ENCODE peak calls at places on chromosomes 1 and 21, in seven cellular contexts. G is IMR-90, V is mesendoderm, S is trophoblast cell, W is neuronal stem cell, U is H9, Y is H1. Z is an unnamed sample.

GRCh38 chr1:231639819-231640218 is 13.2 kb downstream of the DISC1 start:
- DNase-seq in S (no peak), Y (no peak), U (no peak), G (peak; percentile 11), W (no peak), V (no peak), Z (no peak)

GRCh38 chr1:9842781-9843575 is 19.2 kb upstream of the CLSTN1 start:
- DNase-seq in G (no peak), S (no peak), Y (no peak), U (peak; percentile 26), V (no peak), W (no peak), Z (no peak)

GRCh38 chr1:27192039-27192529 is 37.2 kb upstream of the SLC9A1 start:
- DNase-seq in U (no peak), G (no peak), Y (no peak), S (peak; percentile 72), W (no peak), V (no peak), Z (no peak)

GRCh38 chr1:208431721-208432120 is 187.5 kb upstream of the PLXNA2 start:
- DNase-seq in W (no peak), U (no peak), G (peak; percentile 53), V (no peak), Y (no peak), S (no peak), Z (peak; percentile 11)

GRCh38 chr1:208243522-208243850 is 698 bp downstream of the PLXNA2 start:
- DNase-seq in V (no peak), S (no peak), W (no peak), U (no peak), G (no peak), Y (no peak), Z (no peak)

GRCh38 chr1:151703813-151704212 is 12.8 kb downstream of the CELF3 start:
- DNase-seq in U (no peak), G (no peak), V (no peak), Y (no peak), S (no peak), W (no peak), Z (no peak)

GRCh38 chr1:157880621-157881020 is 39.0 kb upstream of the CD5L start:
- DNase-seq in U (no peak), W (no peak), S (no peak), G (no peak), V (peak; percentile 7), Y (no peak), Z (no peak)

GRCh38 chr1:242788771-242789170 is 264.3 kb upstream of the PLD5 start:
- DNase-seq in V (no peak), W (no peak), S (no peak), Y (no peak), G (no peak), U (no peak), Z (no peak)

GRCh38 chr1:167518331-167518700 is at the start of gene CD247:
- DNase-seq in Y (no peak), G (no peak), V (no peak), U (no peak), S (no peak), W (no peak), Z (no peak)

GRCh38 chr1:160256396-160257046 is 5.8 kb downstream of the DCAF8 start:
- DNase-seq in V (no peak), G (peak; percentile 76), S (no peak), W (no peak), Y (no peak), U (no peak), Z (peak; percentile 68)

GRCh38 chr21:43702785-43703067 is 16.2 kb upstream of the PDXK start:
- DNase-seq in W (no peak), Y (no peak), S (no peak), U (no peak), V (no peak), G (no peak), Z (no peak)

GRCh38 chr1:199057284-199057683 is 418.4 kb downstream of the PTPRC start:
- DNase-seq in Y (no peak), S (no peak), U (no peak), G (no peak), V (no peak), W (no peak), Z (no peak)
- H4K8ac ChIP-seq in Y (no peak overlapping the region), S (no peak overlapping the region), U (no peak overlapping the region), G (no peak overlapping the region), V (no peak overlapping the region), W (no peak overlapping the region), Z (no peak overlapping the region)

GRCh38 chr1:61353797-61354406 is 271.5 kb downstream of the NFIA start:
- DNase-seq in U (no peak), V (no peak), W (no peak), Y (no peak), G (no peak), S (no peak), Z (no peak)
- H3K18ac ChIP-seq in U (no peak overlapping the region), V (no peak overlapping the region), W (no peak overlapping the region), Y (no peak overlapping the region), G (no peak overlapping the region), S (no peak overlapping the region), Z (no peak overlapping the region)

GRCh38 chr1:33852711-33853110 is 11.2 kb upstream of the HMGB4 start:
- DNase-seq in S (no peak), W (no peak), V (no peak), U (no peak), Y (no peak), G (no peak), Z (no peak)
- H4K8ac ChIP-seq in S (no peak overlapping the region), W (no peak overlapping the region), V (no peak overlapping the region), U (no peak overlapping the region), Y (no peak overlapping the region), G (no peak overlapping the region), Z (no peak overlapping the region)

DNA sequence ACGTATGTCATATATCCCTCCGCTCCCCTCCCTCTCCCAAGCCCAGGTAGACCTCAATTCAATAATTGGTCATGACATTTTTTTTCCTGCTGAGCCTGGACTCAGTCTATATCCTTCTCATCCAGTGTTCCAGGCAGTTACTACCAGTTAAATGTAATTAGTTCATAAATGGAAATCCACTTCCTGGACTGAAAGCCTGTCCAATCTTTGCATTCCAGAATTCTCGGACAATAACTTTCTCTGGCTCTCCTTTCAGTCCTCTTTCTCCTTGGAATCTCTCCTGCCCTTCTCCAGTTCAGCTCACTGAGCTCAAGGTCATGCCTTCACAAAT is 34.7 kb downstream of the VWA5B1 start:
- DNase-seq in S (no peak), G (no peak), V (no peak), W (no peak), U (no peak), Y (no peak), Z (no peak)
- H3K18ac ChIP-seq in S (no peak overlapping the region), G (peak overlapping the region; percentile 43), V (no peak overlapping the region), W (no peak overlapping the region), U (no peak overlapping the region), Y (no peak overlapping the region), Z (no peak overlapping the region)

DNA sequence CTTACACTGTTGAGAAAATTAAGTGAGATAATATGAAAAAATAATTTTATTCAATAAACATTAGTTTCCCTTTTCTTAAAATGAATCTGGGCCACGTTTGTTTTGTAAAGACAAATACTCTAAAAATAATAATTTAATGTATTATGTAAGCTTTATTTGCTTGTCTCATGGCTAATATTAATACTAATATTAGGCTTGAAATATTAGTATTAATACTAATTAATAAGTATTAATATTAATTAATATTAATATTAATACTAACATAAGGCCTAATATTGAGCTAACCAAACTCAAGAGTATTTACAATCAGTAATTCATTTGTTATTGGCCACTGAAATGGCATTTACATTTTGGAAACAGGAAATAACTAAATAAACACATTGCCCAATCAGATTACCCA is 280.1 kb upstream of the ESRRG start:
- DNase-seq in U (no peak), V (no peak), G (no peak), Y (no peak), S (no peak), W (no peak), Z (no peak)
- H4K8ac ChIP-seq in U (no peak overlapping the region), V (no peak overlapping the region), G (no peak overlapping the region), Y (no peak overlapping the region), S (no peak overlapping the region), W (no peak overlapping the region), Z (no peak overlapping the region)